ENCODE peak calls at places on chromosome 16, in four cellular contexts. W, N, Q and V are unnamed samples.

GRCh38 chr16:25051446-25052160 is 36.4 kb upstream of the ARHGAP17 start:
- DNase-seq in W (no peak), N (no peak), Q (no peak), V (no peak)

GRCh38 chr16:53056528-53056881 is 1.7 kb downstream of the CHD9 start:
- DNase-seq in W (no peak), N (no peak), Q (no peak), V (no peak)

GRCh38 chr16:56911771-56912541 is 20.0 kb upstream of the HERPUD1 start:
- DNase-seq in W (no peak), N (no peak), Q (no peak), V (peak; percentile 63)

GRCh38 chr16:79843631-79844043 is 243.1 kb upstream of the MAF start:
- DNase-seq in W (no peak), N (no peak), Q (no peak), V (no peak)

GRCh38 chr16:67935096-67935401 is 1.6 kb downstream of the PSMB10 start:
- DNase-seq in W (no peak), N (no peak), Q (peak; percentile 61), V (no peak)

GRCh38 chr16:30660424-30661251 is 2.4 kb downstream of the FBRS start:
- DNase-seq in W (no peak), N (no peak), Q (no peak), V (no peak)

GRCh38 chr16:83937922-83938875 is 14.8 kb upstream of the OSGIN1 start:
- DNase-seq in W (no peak), N (no peak), Q (no peak), V (no peak)

GRCh38 chr16:10557750-10558149 is 22.6 kb downstream of the EMP2 start:
- DNase-seq in W (no peak), N (no peak), Q (no peak), V (no peak)

GRCh38 chr16:65142276-65142675 is 20.4 kb upstream of the CDH11 start:
- DNase-seq in W (no peak), N (no peak), Q (no peak), V (no peak)

GRCh38 chr16:54266363-54266955 is 20.1 kb downstream of the IRX3 start:
- DNase-seq in W (no peak), N (no peak), Q (no peak), V (no peak)
- TF ChIP-seq TAF1 in W (no peak), N (no peak), Q (no peak), V (no peak)

DNA sequence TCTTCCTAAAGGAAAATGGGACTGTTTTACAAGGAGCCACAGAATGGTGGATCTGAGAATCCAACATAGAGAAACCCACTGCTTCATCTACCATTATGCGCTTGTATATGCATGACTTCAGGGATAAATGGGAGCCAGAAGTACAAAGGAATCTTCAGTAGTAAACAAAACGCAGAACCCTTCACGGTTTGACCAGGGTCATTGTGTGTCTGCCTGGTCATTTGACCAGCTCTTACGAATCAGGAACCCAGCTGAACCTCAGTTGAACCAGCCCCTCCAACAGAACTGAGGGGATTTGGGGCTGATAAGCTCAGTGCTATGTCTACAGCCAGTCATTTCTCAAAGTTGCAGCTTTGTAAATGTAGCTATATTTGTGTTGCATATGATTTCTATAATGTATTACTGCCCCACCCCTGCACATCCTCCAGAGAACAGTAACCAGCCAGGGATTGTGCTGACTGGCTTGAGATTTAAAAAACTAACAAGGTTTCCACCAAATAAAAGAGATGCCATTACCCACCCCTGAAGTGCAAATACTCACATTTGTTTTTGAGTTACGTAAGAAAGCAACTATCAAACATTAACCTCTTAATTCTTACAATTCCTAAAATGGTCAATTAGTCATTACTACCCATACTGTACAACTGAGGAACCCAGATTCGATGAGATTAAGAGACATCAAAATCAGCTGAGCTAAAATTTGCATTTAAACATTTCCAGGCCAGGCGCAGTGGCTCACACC is 6.3 kb downstream of the CMTM4 start:
- DNase-seq in W (no peak), N (no peak), Q (no peak), V (no peak)
- TF ChIP-seq POLR2AphosphoS5 in W (no peak), N (no peak), Q (no peak), V (no peak)

GRCh38 chr16:35733971-35734702 is 2274.7 kb downstream of the TP53TG3F start:
- DNase-seq in W (no peak), N (no peak), Q (no peak), V (peak; percentile 5)
- TF ChIP-seq TAF1 in W (no peak), N (no peak), Q (no peak), V (no peak)

GRCh38 chr16:20903116-20903888 is 2.7 kb downstream of the LYRM1 start:
- DNase-seq in W (no peak), N (no peak), Q (no peak), V (no peak)
- TF ChIP-seq POLR2AphosphoS5 in W (no peak), N (no peak), Q (no peak), V (no peak)